ENCODE peak calls at places on chromosomes 13 and 19, in six cellular contexts. One of them, this sample, is unnamed. For H3K4me1 and H3K27me3, the result is how much of the 10 kb centered on the place peaks cover.

GRCh38 chr13:40668335-40668734 is 1.9 kb upstream of the FOXO1 start:
- DNase-seq in psoas muscle: peak
- DNase-seq in neuronal stem cell: no peak
- DNase-seq in H9: peak
- DNase-seq in testis: peak
- DNase-seq in SJSA1: no peak
- DNase-seq in this sample: peak

GRCh38 chr19:54203151-54203611 is 2.5 kb downstream of the RPS9 start:
- DNase-seq in neuronal stem cell: no peak
- DNase-seq in psoas muscle: no peak
- DNase-seq in SJSA1: no peak
- DNase-seq in H9: no peak
- DNase-seq in testis: no peak
- DNase-seq in this sample: no peak

GRCh38 chr13:91313103-91313502 is 34.4 kb upstream of the MIR17HG start:
- DNase-seq in psoas muscle: no peak
- DNase-seq in H9: no peak
- DNase-seq in SJSA1: peak
- DNase-seq in testis: peak
- DNase-seq in neuronal stem cell: no peak
- DNase-seq in this sample: peak

GRCh38 chr13:113095146-113096051 is 10.2 kb upstream of the F7 start:
- DNase-seq in SJSA1: no peak
- DNase-seq in neuronal stem cell: no peak
- DNase-seq in H9: no peak
- DNase-seq in psoas muscle: no peak
- DNase-seq in testis: no peak
- DNase-seq in this sample: no peak

GRCh38 chr19:4700573-4700970 is 23.1 kb downstream of the DPP9 start:
- DNase-seq in psoas muscle: no peak
- DNase-seq in H9: no peak
- DNase-seq in SJSA1: no peak
- DNase-seq in testis: no peak
- DNase-seq in neuronal stem cell: no peak
- DNase-seq in this sample: no peak

GRCh38 chr13:48158290-48158689 is 63.4 kb upstream of the MED4 start:
- DNase-seq in SJSA1: no peak
- DNase-seq in H9: no peak
- DNase-seq in neuronal stem cell: no peak
- DNase-seq in testis: no peak
- DNase-seq in psoas muscle: no peak
- DNase-seq in this sample: no peak

GRCh38 chr19:18725755-18726416 is 42.4 kb downstream of the CRTC1 start:
- DNase-seq in neuronal stem cell: no peak
- DNase-seq in testis: peak
- DNase-seq in SJSA1: no peak
- DNase-seq in H9: peak
- DNase-seq in psoas muscle: peak
- DNase-seq in this sample: no peak

GRCh38 chr13:111184685-111185401 is 69.7 kb downstream of the ARHGEF7 start:
- DNase-seq in neuronal stem cell: no peak
- DNase-seq in SJSA1: no peak
- DNase-seq in testis: no peak
- DNase-seq in H9: no peak
- DNase-seq in psoas muscle: no peak
- DNase-seq in this sample: no peak

GRCh38 chr19:46886546-46887239 is 25.9 kb downstream of the ARHGAP35 start:
- DNase-seq in H9: no peak
- DNase-seq in testis: no peak
- DNase-seq in SJSA1: no peak
- DNase-seq in psoas muscle: no peak
- DNase-seq in neuronal stem cell: no peak
- DNase-seq in this sample: no peak

GRCh38 chr13:33169273-33169980 is 116.1 kb downstream of the STARD13 start:
- DNase-seq in psoas muscle: no peak
- DNase-seq in H9: no peak
- DNase-seq in neuronal stem cell: no peak
- DNase-seq in SJSA1: peak
- DNase-seq in testis: no peak
- DNase-seq in this sample: no peak

GRCh38 chr13:24500977-24501376 is 11.6 kb downstream of the PARP4 start:
- DNase-seq in neuronal stem cell: no peak
- DNase-seq in testis: no peak
- DNase-seq in psoas muscle: no peak
- DNase-seq in H9: no peak
- DNase-seq in SJSA1: peak
- DNase-seq in this sample: no peak

GRCh38 chr13:72104656-72105180 is 237.7 kb upstream of the DACH1 start:
- DNase-seq in neuronal stem cell: no peak
- DNase-seq in SJSA1: no peak
- DNase-seq in testis: no peak
- DNase-seq in psoas muscle: no peak
- DNase-seq in H9: no peak
- DNase-seq in this sample: no peak

GRCh38 chr19:6987850-6988249 is 33.4 kb downstream of the MBD3L2B start:
- DNase-seq in neuronal stem cell: no peak
- DNase-seq in psoas muscle: no peak
- DNase-seq in SJSA1: no peak
- DNase-seq in testis: no peak
- DNase-seq in H9: no peak
- DNase-seq in this sample: no peak

GRCh38 chr13:60448907-60449510 is 52.0 kb downstream of the TDRD3 start:
- DNase-seq in neuronal stem cell: peak
- DNase-seq in H9: no peak
- DNase-seq in psoas muscle: no peak
- DNase-seq in testis: peak
- DNase-seq in SJSA1: peak
- DNase-seq in this sample: peak

GRCh38 chr13:99264053-99264452 is 5.9 kb upstream of the GPR18 start:
- DNase-seq in SJSA1: no peak
- DNase-seq in testis: no peak
- DNase-seq in H9: no peak
- DNase-seq in neuronal stem cell: no peak
- DNase-seq in psoas muscle: no peak
- DNase-seq in this sample: no peak

DNA sequence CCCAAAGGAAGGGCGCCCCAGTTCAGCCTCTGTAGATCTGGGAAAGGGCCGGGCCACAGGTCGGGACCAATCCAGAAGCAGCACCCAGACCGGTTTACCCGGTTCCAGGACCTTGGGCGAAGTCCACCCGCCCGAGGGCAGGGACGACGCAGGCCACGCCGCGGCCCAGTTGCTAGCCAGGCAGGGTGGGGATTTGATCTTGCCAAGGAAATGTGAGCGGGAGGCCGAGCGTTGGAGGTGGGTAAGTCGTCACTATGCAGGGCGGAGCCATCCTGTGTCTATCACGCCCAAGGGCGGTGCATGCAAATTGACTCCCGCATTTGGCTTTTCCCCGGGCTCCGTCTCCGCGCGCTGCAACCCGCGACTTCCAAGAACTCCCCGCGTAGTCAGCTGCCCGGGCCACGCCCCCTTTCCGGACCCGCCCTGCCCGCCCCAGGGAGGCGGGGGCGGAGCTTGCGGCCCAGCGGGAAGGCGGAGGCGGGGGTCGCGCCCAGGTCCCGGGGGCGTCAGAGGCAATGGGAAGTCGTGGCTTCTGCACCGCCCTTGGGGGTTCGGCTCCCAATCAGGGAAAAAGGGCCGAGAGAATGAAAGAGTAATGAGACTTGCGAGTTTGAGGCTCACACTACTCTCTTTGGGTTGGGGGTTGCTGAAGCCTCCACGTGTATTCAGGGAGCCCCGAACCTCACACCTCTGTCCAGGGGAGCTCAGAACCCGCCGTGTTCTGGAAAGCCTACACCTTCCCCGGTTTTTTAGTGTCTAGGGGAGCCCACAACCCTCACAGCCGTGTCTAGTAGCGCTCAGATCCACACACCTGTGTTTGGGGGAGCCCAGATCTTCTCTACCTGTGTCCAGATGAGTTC is 12.8 kb downstream of the IER2 start:
- DNase-seq in testis: peak
- DNase-seq in SJSA1: peak
- DNase-seq in H9: peak
- DNase-seq in neuronal stem cell: peak
- DNase-seq in psoas muscle: peak
- DNase-seq in this sample: peak
- H3K4me1 ChIP-seq in testis: under half
- H3K4me1 ChIP-seq in SJSA1: under half
- H3K4me1 ChIP-seq in H9: under half
- H3K4me1 ChIP-seq in neuronal stem cell: under half
- H3K4me1 ChIP-seq in psoas muscle: under half
- H3K4me1 ChIP-seq in this sample: under half

GRCh38 chr19:45598267-45599011 is 3.6 kb downstream of the GPR4 start:
- DNase-seq in SJSA1: no peak
- DNase-seq in testis: no peak
- DNase-seq in H9: no peak
- DNase-seq in neuronal stem cell: no peak
- DNase-seq in psoas muscle: no peak
- DNase-seq in this sample: no peak

GRCh38 chr19:45597425-45598111 is 4.4 kb downstream of the GPR4 start:
- DNase-seq in H9: no peak
- DNase-seq in neuronal stem cell: no peak
- DNase-seq in testis: no peak
- DNase-seq in SJSA1: no peak
- DNase-seq in psoas muscle: no peak
- DNase-seq in this sample: no peak

GRCh38 chr19:45593520-45593919 is 8.5 kb downstream of the GPR4 start:
- DNase-seq in testis: no peak
- DNase-seq in H9: no peak
- DNase-seq in psoas muscle: no peak
- DNase-seq in neuronal stem cell: no peak
- DNase-seq in SJSA1: no peak
- DNase-seq in this sample: no peak

GRCh38 chr19:45592366-45592765 is 7.8 kb upstream of the OPA3 start:
- DNase-seq in psoas muscle: no peak
- DNase-seq in testis: no peak
- DNase-seq in H9: no peak
- DNase-seq in neuronal stem cell: no peak
- DNase-seq in SJSA1: no peak
- DNase-seq in this sample: no peak

DNA sequence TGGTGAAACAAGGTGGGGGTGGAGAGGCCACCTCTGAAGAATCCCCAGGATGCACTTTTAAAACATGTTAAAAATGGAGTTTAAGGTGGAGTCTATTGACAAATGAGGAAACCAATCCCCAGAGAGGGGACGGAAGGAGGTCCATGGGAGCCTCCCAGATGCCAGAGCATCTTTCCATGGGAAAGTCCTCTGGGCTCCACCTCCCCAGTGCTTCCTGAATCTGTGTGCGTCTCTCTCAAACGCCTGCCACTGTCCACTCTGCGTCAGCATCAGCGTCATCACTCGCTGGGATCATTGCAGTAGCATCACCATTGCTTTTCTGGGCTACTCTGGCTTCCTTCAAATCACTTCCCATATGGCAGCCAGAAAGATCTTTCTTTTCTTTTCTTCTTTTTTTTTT is 6.2 kb downstream of the GPR4 start:
- DNase-seq in psoas muscle: no peak
- DNase-seq in H9: no peak
- DNase-seq in neuronal stem cell: no peak
- DNase-seq in testis: no peak
- DNase-seq in SJSA1: no peak
- DNase-seq in this sample: no peak
- H3K27me3 ChIP-seq in psoas muscle: under half
- H3K27me3 ChIP-seq in H9: under half
- H3K27me3 ChIP-seq in neuronal stem cell: half or more
- H3K27me3 ChIP-seq in testis: under half
- H3K27me3 ChIP-seq in SJSA1: under half
- H3K27me3 ChIP-seq in this sample: half or more

GRCh38 chr19:8481191-8481590 is 21.2 kb downstream of the PRAM1 start:
- DNase-seq in SJSA1: no peak
- DNase-seq in testis: no peak
- DNase-seq in psoas muscle: no peak
- DNase-seq in H9: no peak
- DNase-seq in neuronal stem cell: no peak
- DNase-seq in this sample: no peak
- H3K27ac ChIP-seq in SJSA1: no peak
- H3K27ac ChIP-seq in testis: no peak
- H3K27ac ChIP-seq in psoas muscle: no peak
- H3K27ac ChIP-seq in H9: no peak
- H3K27ac ChIP-seq in neuronal stem cell: no peak
- H3K27ac ChIP-seq in this sample: peak

DNA sequence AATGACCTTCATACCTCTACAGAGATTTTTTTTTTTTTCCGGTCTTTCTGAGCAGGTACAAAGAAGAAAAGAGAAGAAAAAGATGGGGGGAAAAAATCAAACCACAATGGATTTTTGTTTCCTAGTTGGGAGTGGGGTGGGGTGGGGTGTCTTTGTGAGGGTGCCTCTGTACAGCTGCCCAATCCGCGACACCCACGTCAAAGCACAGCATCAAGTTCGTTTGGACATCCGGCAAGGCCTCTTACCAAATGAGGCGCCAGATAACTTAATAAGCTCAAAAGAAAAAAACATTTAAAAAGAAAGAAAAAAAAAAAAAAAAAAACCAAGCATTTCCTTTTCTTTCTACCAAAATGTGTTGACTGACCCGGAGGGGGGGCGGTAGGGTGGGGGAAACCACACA is 70.3 kb upstream of the NFIC start:
- DNase-seq in testis: no peak
- DNase-seq in SJSA1: no peak
- DNase-seq in neuronal stem cell: no peak
- DNase-seq in psoas muscle: no peak
- DNase-seq in H9: no peak
- DNase-seq in this sample: no peak
- H3K4me1 ChIP-seq in testis: under half
- H3K4me1 ChIP-seq in SJSA1: under half
- H3K4me1 ChIP-seq in neuronal stem cell: under half
- H3K4me1 ChIP-seq in psoas muscle: under half
- H3K4me1 ChIP-seq in H9: under half
- H3K4me1 ChIP-seq in this sample: under half

GRCh38 chr13:21012211-21012610 is 49.2 kb downstream of the LATS2 start:
- DNase-seq in SJSA1: peak
- DNase-seq in H9: peak
- DNase-seq in testis: no peak
- DNase-seq in neuronal stem cell: no peak
- DNase-seq in psoas muscle: no peak
- DNase-seq in this sample: no peak

GRCh38 chr13:21014139-21014665 is 47.2 kb downstream of the LATS2 start:
- DNase-seq in SJSA1: no peak
- DNase-seq in neuronal stem cell: no peak
- DNase-seq in testis: no peak
- DNase-seq in psoas muscle: no peak
- DNase-seq in H9: no peak
- DNase-seq in this sample: no peak

GRCh38 chr13:21012841-21013681 is 48.3 kb downstream of the LATS2 start:
- DNase-seq in psoas muscle: no peak
- DNase-seq in testis: no peak
- DNase-seq in SJSA1: no peak
- DNase-seq in H9: no peak
- DNase-seq in neuronal stem cell: no peak
- DNase-seq in this sample: no peak

GRCh38 chr13:21014666-21015170 is 46.7 kb downstream of the LATS2 start:
- DNase-seq in SJSA1: peak
- DNase-seq in psoas muscle: peak
- DNase-seq in neuronal stem cell: no peak
- DNase-seq in H9: no peak
- DNase-seq in testis: no peak
- DNase-seq in this sample: no peak

DNA sequence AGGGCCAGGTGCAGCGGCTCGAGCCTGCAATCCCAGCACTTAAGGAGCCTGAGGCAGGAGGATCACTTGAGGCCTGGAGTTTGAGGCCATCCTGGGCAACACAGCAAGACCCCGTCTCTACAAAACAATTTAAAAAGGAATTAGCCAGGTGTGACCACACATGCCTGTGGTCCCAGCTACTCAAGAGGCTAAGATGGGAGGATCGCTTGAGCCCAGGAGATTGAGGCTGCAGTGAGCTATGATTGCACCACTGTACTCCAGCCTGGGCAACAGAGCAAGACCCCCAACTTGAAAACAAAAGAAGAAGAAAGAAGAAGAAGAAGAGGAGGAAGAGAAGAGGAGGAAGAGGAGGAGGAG is 47.7 kb downstream of the LATS2 start:
- DNase-seq in psoas muscle: no peak
- DNase-seq in H9: no peak
- DNase-seq in testis: no peak
- DNase-seq in SJSA1: no peak
- DNase-seq in neuronal stem cell: no peak
- DNase-seq in this sample: no peak
- H3K27me3 ChIP-seq in psoas muscle: under half
- H3K27me3 ChIP-seq in H9: under half
- H3K27me3 ChIP-seq in testis: under half
- H3K27me3 ChIP-seq in SJSA1: under half
- H3K27me3 ChIP-seq in neuronal stem cell: under half
- H3K27me3 ChIP-seq in this sample: under half

This sample was measured in neural progenitor cell.